ENCODE peak calls at places on chromosomes 3 and 15, in eight cellular contexts. B, C, L, U, I, A, H and S are unnamed samples.

GRCh38 chr3:14199641-14200040 is 21.0 kb downstream of the LSM3 start:
- DNase-seq in L (no peak), B (no peak), A (no peak), C (no peak), I (no peak), H (no peak), U (no peak), S (no peak)

GRCh38 chr3:113678773-113679172 is 17.7 kb downstream of the USF3 start:
- DNase-seq in B (no peak), I (no peak), U (no peak), C (no peak), L (no peak), A (no peak), H (no peak), S (no peak)

GRCh38 chr15:29854413-29854812 is 32.1 kb upstream of the TJP1 start:
- DNase-seq in I (no peak), B (no peak), A (no peak), L (no peak), C (no peak), H (no peak), U (no peak), S (no peak)

GRCh38 chr3:64664397-64664796 is 23.4 kb downstream of the ADAMTS9 start:
- DNase-seq in B (no peak), L (no peak), U (no peak), H (no peak), I (no peak), C (no peak), A (no peak), S (no peak)

GRCh38 chr3:10370429-10370828 is 49.5 kb upstream of the SEC13 start:
- DNase-seq in B (no peak), L (no peak), A (no peak), H (peak; percentile 62), U (no peak), C (peak; percentile 79), I (no peak), S (peak; percentile 42)

GRCh38 chr15:32824777-32825176 is 107.0 kb downstream of the GREM1 start:
- DNase-seq in I (no peak), L (no peak), H (peak; percentile 67), U (no peak), A (no peak), C (peak; percentile 74), B (peak; percentile 88), S (peak; percentile 94)

GRCh38 chr15:58329781-58330467 is 101.9 kb upstream of the LIPC start:
- DNase-seq in I (no peak), H (no peak), U (no peak), A (no peak), L (peak; percentile 50), C (no peak), B (no peak), S (no peak)

GRCh38 chr15:35481992-35482391 is 64.0 kb downstream of the DPH6 start:
- DNase-seq in L (peak; percentile 24), C (peak; percentile 21), U (peak; percentile 16), H (peak; percentile 51), B (no peak), A (no peak), I (no peak), S (peak; percentile 50)

GRCh38 chr3:159128628-159129027 is 326.8 kb downstream of the MFSD1 start:
- DNase-seq in A (no peak), L (no peak), B (peak; percentile 24), C (peak; percentile 15), I (no peak), U (no peak), H (peak; percentile 25), S (peak; percentile 82)

GRCh38 chr15:51227967-51228783 is 110.2 kb downstream of the CYP19A1 start:
- DNase-seq in L (peak; percentile 69), H (peak; percentile 84), B (peak; percentile 52), U (peak; percentile 42), I (no peak), C (peak; percentile 27), A (peak; percentile 16), S (peak; percentile 90)

GRCh38 chr3:165206454-165207266 is 10.5 kb upstream of the SLITRK3 start:
- DNase-seq in U (peak; percentile 89), B (no peak), L (peak; percentile 80), I (peak; percentile 88), A (peak; percentile 84), H (peak; percentile 82), C (peak; percentile 16), S (peak; percentile 72)

GRCh38 chr3:43035801-43036340 is 56.8 kb downstream of the GASK1A start:
- DNase-seq in A (no peak), H (no peak), B (no peak), U (no peak), I (peak; percentile 38), L (no peak), C (no peak), S (no peak)

GRCh38 chr15:63054985-63055384 is 12.4 kb downstream of the TPM1 start:
- DNase-seq in H (no peak), I (no peak), U (no peak), A (no peak), B (no peak), L (no peak), C (no peak), S (no peak)

GRCh38 chr3:171821778-171822358 is 11.6 kb upstream of the PLD1 start:
- DNase-seq in I (no peak), B (no peak), H (no peak), L (no peak), U (no peak), A (no peak), C (no peak), S (no peak)

GRCh38 chr3:171824076-171824475 is 13.8 kb upstream of the PLD1 start:
- DNase-seq in C (no peak), I (no peak), U (no peak), H (no peak), A (no peak), B (no peak), L (peak; percentile 57), S (no peak)

GRCh38 chr3:171821061-171821460 is 10.8 kb upstream of the PLD1 start:
- DNase-seq in B (no peak), L (no peak), H (peak; percentile 83), C (no peak), I (no peak), U (no peak), A (no peak), S (no peak)

GRCh38 chr3:171824824-171825221 is 14.5 kb upstream of the PLD1 start:
- DNase-seq in U (no peak), B (no peak), L (no peak), H (peak; percentile 57), A (no peak), I (no peak), C (no peak), S (peak; percentile 14)

DNA sequence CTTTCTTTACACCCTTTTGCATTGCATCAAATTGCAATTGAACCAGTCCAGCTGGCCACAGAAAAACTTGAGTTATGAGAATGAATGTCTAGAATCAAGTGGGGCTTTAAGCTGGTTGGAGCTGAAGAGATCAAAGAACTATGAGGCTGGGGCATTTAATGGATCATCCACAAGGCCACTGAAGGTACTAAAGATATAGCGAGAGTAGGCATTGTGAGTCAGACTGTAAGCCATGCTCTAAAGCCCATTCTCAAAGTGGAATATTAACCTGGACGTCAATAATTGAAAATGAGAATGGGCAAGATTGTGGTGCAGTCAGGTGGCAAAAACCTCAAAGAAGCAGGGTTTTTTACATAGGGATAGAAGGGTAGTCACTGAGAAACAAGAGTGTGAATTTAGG is 12.4 kb upstream of the PLD1 start:
- DNase-seq in L (no peak), C (no peak), A (no peak), H (no peak), U (no peak), I (no peak), B (no peak), S (no peak)
- H3K4me3 ChIP-seq in L (no peak overlapping the region), C (no peak overlapping the region), A (no peak overlapping the region), H (no peak overlapping the region), U (no peak overlapping the region), I (no peak overlapping the region), B (no peak overlapping the region), S (no peak overlapping the region)

GRCh38 chr3:62604746-62605351 is 231.5 kb upstream of the FEZF2 start:
- DNase-seq in I (no peak), L (no peak), H (no peak), B (no peak), C (no peak), A (no peak), U (no peak), S (peak; percentile 29)
- H3K4me3 ChIP-seq in I (no peak overlapping the region), L (no peak overlapping the region), H (no peak overlapping the region), B (no peak overlapping the region), C (no peak overlapping the region), A (no peak overlapping the region), U (no peak overlapping the region), S (no peak overlapping the region)

DNA sequence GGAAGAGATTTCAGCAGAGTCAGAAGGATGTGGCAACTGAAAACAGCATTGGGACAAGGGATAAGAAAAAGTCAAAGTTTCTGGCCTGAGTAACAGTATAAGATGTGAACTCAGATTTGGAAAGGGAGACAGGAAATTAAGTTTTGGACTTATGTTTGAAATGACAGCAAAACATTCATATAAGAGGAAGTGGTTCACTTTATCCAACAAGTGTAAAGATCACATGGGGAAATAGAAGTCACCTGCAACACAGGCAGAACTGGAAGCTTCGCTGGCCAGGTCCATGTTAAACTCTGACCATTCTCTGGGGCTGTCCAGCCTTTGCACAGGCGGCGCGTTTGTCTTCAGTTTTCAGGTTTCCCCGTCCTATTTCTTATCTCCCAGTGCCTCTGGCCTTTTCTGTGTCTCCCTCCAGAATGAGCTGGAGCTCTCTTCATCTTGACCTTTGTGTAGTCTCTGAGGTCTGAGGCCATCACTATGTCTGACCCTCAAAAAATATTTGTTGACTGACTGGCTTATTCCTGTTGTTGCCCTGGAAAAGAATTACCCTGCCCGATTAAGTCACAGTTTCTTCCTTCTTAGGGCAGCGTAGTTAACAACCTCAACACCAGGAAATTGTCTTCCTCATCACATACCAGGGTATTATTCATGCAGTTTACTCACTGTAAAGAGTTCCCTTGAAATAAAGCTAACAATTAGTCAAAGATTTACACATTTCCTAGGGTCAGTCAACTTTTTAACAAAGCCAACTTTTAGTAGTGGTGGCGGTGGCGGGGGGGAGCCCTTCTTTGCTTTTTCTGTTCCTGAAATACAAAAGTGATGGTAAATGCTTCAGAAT is 1.0 kb upstream of the RASA2 start:
- DNase-seq in L (no peak), U (peak; percentile 28), A (no peak), C (no peak), I (no peak), H (peak; percentile 65), B (no peak), S (peak; percentile 87)
- H3K4me3 ChIP-seq in L (no peak overlapping the region), U (peak overlapping the region; percentile 63), A (no peak overlapping the region), C (peak overlapping the region; percentile 60), I (peak overlapping the region; percentile 88), H (peak overlapping the region; percentile 51), B (peak overlapping the region; percentile 60), S (peak overlapping the region; percentile 60)

GRCh38 chr3:49279376-49279775 is 2.3 kb upstream of the C3orf62 start:
- DNase-seq in B (no peak), U (no peak), L (no peak), A (no peak), I (no peak), H (peak; percentile 62), C (no peak), S (peak; percentile 66)

GRCh38 chr3:49273825-49274532 is 3.1 kb downstream of the C3orf62 start:
- DNase-seq in B (no peak), C (no peak), H (no peak), I (no peak), U (no peak), A (no peak), L (peak; percentile 79), S (no peak)

GRCh38 chr3:49277357-49277723 is 308 bp upstream of the C3orf62 start:
- DNase-seq in B (no peak), A (no peak), H (no peak), L (peak; percentile 39), I (no peak), U (no peak), C (no peak), S (peak; percentile 22)

GRCh38 chr3:49278548-49278947 is 1.5 kb upstream of the C3orf62 start:
- DNase-seq in L (peak; percentile 70), U (no peak), I (no peak), A (no peak), H (no peak), C (no peak), B (no peak), S (no peak)

GRCh38 chr3:49276475-49277356 is at the start of gene C3orf62:
- DNase-seq in A (peak; percentile 37), B (no peak), C (peak; percentile 47), L (peak; percentile 95), U (peak; percentile 94), H (peak; percentile 91), I (peak; percentile 96), S (peak; percentile 85)
- H3K4me3 ChIP-seq in A (no peak within 1 kb of the TSS), B (peak within 1 kb of the TSS; percentile 58), C (peak within 1 kb of the TSS; percentile 60), L (no peak within 1 kb of the TSS), U (peak within 1 kb of the TSS; percentile 66), H (peak within 1 kb of the TSS; percentile 48), I (peak within 1 kb of the TSS; percentile 45), S (peak within 1 kb of the TSS; percentile 63)